ENCODE peak calls at places on chromosomes 3 and 15, in six cellular contexts. S is endothelial cell; N is activated CD4-positive, alpha-beta T cell treated with anti-CD3 and anti-CD28 coated beads, Interleukin-2, amount 50 U/mL, for 48 hours; D is GM12865; F is lower lobe of right lung; V is stimulated activated CD4-positive, alpha-beta T cell treated with anti-CD3 and anti-CD28 coated beads, Interleukin-4, amount 100 ng/mL, for 24 hours. K is an unnamed sample.

GRCh38 chr15:67188551-67189218 is 65.8 kb downstream of the AAGAB start:
- DNase-seq in F (no peak), S (no peak), V (no peak), N (no peak), D (no peak), K (no peak)

GRCh38 chr15:85394552-85395333 is 14.3 kb downstream of the AKAP13 start:
- DNase-seq in F (no peak), V (no peak), N (no peak), S (no peak), D (no peak), K (no peak)

GRCh38 chr15:68372291-68372811 is 59.6 kb downstream of the ITGA11 start:
- DNase-seq in D (peak; percentile 17), S (peak; percentile 45), V (no peak), F (no peak), N (no peak), K (no peak)

GRCh38 chr3:194135516-194135805 is 487 bp upstream of the HES1 start:
- DNase-seq in N (no peak), V (no peak), S (no peak), D (no peak), F (no peak), K (no peak)

GRCh38 chr3:132090921-132091320 is 56.1 kb upstream of the CPNE4 start:
- DNase-seq in V (no peak), F (no peak), S (no peak), N (no peak), D (no peak), K (no peak)

GRCh38 chr3:149658444-149659172 is 783 bp upstream of the WWTR1 start:
- DNase-seq in N (peak; percentile 49), D (peak; percentile 85), F (peak; percentile 76), V (peak; percentile 4), S (peak; percentile 63), K (no peak)

GRCh38 chr3:53162672-53163458 is 1.9 kb downstream of the PRKCD start:
- DNase-seq in N (peak; percentile 21), S (no peak), V (peak; percentile 32), D (peak; percentile 80), F (no peak), K (no peak)

GRCh38 chr3:96354106-96354505 is 460.3 kb upstream of the EPHA6 start:
- DNase-seq in V (no peak), S (no peak), N (no peak), D (no peak), F (no peak), K (no peak)

GRCh38 chr3:113736548-113737089 is 9.4 kb downstream of the NAA50 start:
- DNase-seq in F (no peak), S (peak; percentile 15), N (no peak), D (peak; percentile 77), V (peak; percentile 20), K (no peak)

GRCh38 chr3:141114816-141115458 is 63.8 kb downstream of the SPSB4 start:
- DNase-seq in D (no peak), S (peak; percentile 34), F (no peak), N (no peak), V (no peak), K (no peak)

GRCh38 chr3:151091685-151092352 is 6.4 kb downstream of the MED12L start:
- DNase-seq in D (peak; percentile 20), N (no peak), S (no peak), V (no peak), F (no peak), K (no peak)

GRCh38 chr3:18351823-18352744 is 73.1 kb downstream of the SATB1 start:
- DNase-seq in D (no peak), S (no peak), N (no peak), V (no peak), F (peak; percentile 62), K (no peak)

GRCh38 chr3:193174137-193174536 is 66.9 kb upstream of the PLAAT1 start:
- DNase-seq in V (no peak), N (no peak), D (no peak), S (no peak), F (no peak), K (no peak)

GRCh38 chr3:195102609-195103467 is 168.1 kb downstream of the XXYLT1 start:
- DNase-seq in V (no peak), S (no peak), F (no peak), N (no peak), D (no peak), K (no peak)

GRCh38 chr3:186909078-186909853 is 21.1 kb upstream of the ST6GAL1 start:
- DNase-seq in S (no peak), D (peak; percentile 79), F (peak; percentile 55), V (peak; percentile 74), N (peak; percentile 79), K (no peak)

GRCh38 chr3:14814473-14814872 is 4.3 kb upstream of the FGD5 start:
- DNase-seq in D (no peak), F (no peak), V (no peak), N (no peak), S (no peak), K (no peak)

GRCh38 chr15:27932600-27932999 is 166.5 kb downstream of the OCA2 start:
- DNase-seq in N (no peak), V (no peak), D (no peak), F (no peak), S (no peak), K (no peak)

GRCh38 chr15:87267798-87268197 is 988.7 kb downstream of the NTRK3 start:
- DNase-seq in D (no peak), N (no peak), S (no peak), F (no peak), V (no peak), K (no peak)

GRCh38 chr15:37891754-37892368 is 42.6 kb upstream of the TMCO5A start:
- DNase-seq in F (no peak), V (no peak), S (no peak), N (no peak), D (peak; percentile 26), K (no peak)

GRCh38 chr3:112643621-112644236 is 2.8 kb upstream of the CCDC80 start:
- DNase-seq in F (no peak), N (no peak), D (no peak), S (no peak), V (no peak), K (no peak)

GRCh38 chr3:66144792-66145733 is 75.7 kb upstream of the SLC25A26 start:
- DNase-seq in V (no peak), N (no peak), F (no peak), D (no peak), S (no peak), K (no peak)

GRCh38 chr15:33569036-33569435 is 258.3 kb downstream of the RYR3 start:
- DNase-seq in F (no peak), V (no peak), D (no peak), N (no peak), S (no peak), K (no peak)

GRCh38 chr3:151226088-151226563 is 23.1 kb upstream of the GPR171 start:
- DNase-seq in F (no peak), D (no peak), N (peak; percentile 37), S (no peak), V (no peak), K (no peak)

GRCh38 chr3:125480656-125481374 is 39.2 kb downstream of the SNX4 start:
- DNase-seq in S (no peak), V (no peak), D (no peak), F (no peak), N (no peak), K (no peak)

GRCh38 chr3:183885766-183886165 is 1.1 kb upstream of the PARL start:
- DNase-seq in S (no peak), V (no peak), D (no peak), F (no peak), N (no peak), K (no peak)

GRCh38 chr3:128285042-128285924 is 132.0 kb downstream of the EEFSEC start:
- DNase-seq in V (no peak), F (no peak), N (no peak), S (no peak), D (no peak), K (no peak)

GRCh38 chr15:69666441-69666882 is 213.8 kb downstream of the RPLP1 start:
- DNase-seq in N (peak; percentile 36), S (no peak), D (peak; percentile 82), F (peak; percentile 59), V (peak; percentile 9), K (no peak)

GRCh38 chr3:119885746-119886530 is 104.0 kb downstream of the NR1I2 start:
- DNase-seq in D (no peak), V (no peak), N (no peak), F (no peak), S (no peak), K (no peak)

GRCh38 chr3:138254199-138254598 is 67.1 kb downstream of the ARMC8 start:
- DNase-seq in N (no peak), S (no peak), D (no peak), F (no peak), V (no peak), K (no peak)

GRCh38 chr3:55790596-55791350 is 303.7 kb upstream of the WNT5A start:
- DNase-seq in S (no peak), D (no peak), V (no peak), N (no peak), F (no peak), K (no peak)

GRCh38 chr3:52484680-52485461 is 10.3 kb upstream of the STAB1 start:
- DNase-seq in V (no peak), N (no peak), F (no peak), S (no peak), D (no peak), K (no peak)

GRCh38 chr15:99605490-99605931 is 39.7 kb downstream of the MEF2A start:
- DNase-seq in S (no peak), N (no peak), F (no peak), D (no peak), V (no peak), K (no peak)

GRCh38 chr3:158165730-158166129 is 55.8 kb downstream of the RSRC1 start:
- DNase-seq in N (no peak), D (no peak), S (no peak), V (no peak), F (no peak), K (no peak)

GRCh38 chr3:113532698-113533533 is 561 bp downstream of the SIDT1 start:
- DNase-seq in D (peak; percentile 69), S (peak; percentile 42), N (peak; percentile 56), V (peak; percentile 46), F (peak; percentile 50), K (no peak)

GRCh38 chr3:27326949-27327582 is 42.1 kb downstream of the NEK10 start:
- DNase-seq in D (no peak), F (no peak), S (no peak), V (no peak), N (no peak), K (no peak)

GRCh38 chr3:184321666-184322065 is 7.3 kb downstream of the EIF4G1 start:
- DNase-seq in S (no peak), D (no peak), F (no peak), V (no peak), N (no peak), K (no peak)

GRCh38 chr3:13243571-13243970 is 170.3 kb upstream of the IQSEC1 start:
- DNase-seq in F (no peak), S (no peak), V (no peak), N (no peak), D (no peak), K (no peak)

GRCh38 chr3:182118081-182118480 is 406.4 kb downstream of the SOX2 start:
- DNase-seq in D (no peak), F (no peak), N (no peak), V (no peak), S (no peak), K (no peak)

GRCh38 chr3:112979244-112979832 is 4.4 kb upstream of the CD200R1 start:
- DNase-seq in N (no peak), V (peak; percentile 30), D (peak; percentile 51), F (no peak), S (no peak), K (no peak)